ENCODE peak calls at places on chromosomes 7 and 10, in five cellular contexts. G, F, P, R and H are unnamed samples.
A peak's percentile ranks its signal among the peaks of the same experiment; 100 is the strongest.

GRCh38 chr7:37534893-37535610 is 86.4 kb upstream of the ELMO1 start:
- DNase-seq in R (no peak), P (no peak), F (no peak), G (no peak), H (no peak)

GRCh38 chr7:2959828-2960599 is 83.7 kb downstream of the CARD11 start:
- DNase-seq in F (no peak), G (no peak), P (no peak), R (no peak), H (no peak)

GRCh38 chr7:157861031-157861491 is 524.3 kb downstream of the DNAJB6 start:
- DNase-seq in G (no peak), P (no peak), R (no peak), F (no peak), H (no peak)

GRCh38 chr10:625751-626711 is 63.4 kb downstream of the DIP2C start:
- DNase-seq in P (no peak), F (no peak), R (no peak), G (no peak), H (peak; percentile 69)

GRCh38 chr7:120925392-120925791 is 25.2 kb upstream of the ING3 start:
- DNase-seq in F (peak; percentile 8), R (no peak), G (no peak), P (no peak), H (peak; percentile 57)

GRCh38 chr10:95290801-95291633 is at the start of gene PDLIM1:
- DNase-seq in P (peak; percentile 67), R (peak; percentile 83), G (no peak), F (peak; percentile 45), H (peak; percentile 73)

GRCh38 chr10:14558025-14558424 is 216.7 kb downstream of the FAM107B start:
- DNase-seq in F (no peak), G (no peak), P (no peak), R (no peak), H (no peak)

GRCh38 chr10:133299224-133299623 is 9.4 kb downstream of the TUBGCP2 start:
- DNase-seq in P (no peak), G (no peak), F (no peak), R (no peak), H (no peak)

GRCh38 chr7:156780724-156781455 is 112.1 kb downstream of the LMBR1 start:
- DNase-seq in G (no peak), P (no peak), F (no peak), R (no peak), H (no peak)

GRCh38 chr10:77350711-77351119 is 286.9 kb downstream of the KCNMA1 start:
- DNase-seq in P (no peak), G (no peak), F (peak; percentile 100), R (no peak), H (peak; percentile 99)

GRCh38 chr7:6608794-6609193 is 6.6 kb upstream of the ZNF853 start:
- DNase-seq in P (no peak), R (no peak), F (no peak), G (no peak), H (no peak)

GRCh38 chr7:17347426-17347825 is 49.0 kb downstream of the AHR start:
- DNase-seq in P (no peak), R (no peak), F (no peak), G (no peak), H (no peak)

GRCh38 chr10:30935078-30935477 is 96.6 kb downstream of the ZNF438 start:
- DNase-seq in G (no peak), P (no peak), F (no peak), R (no peak), H (peak; percentile 6)

GRCh38 chr10:35503548-35503947 is 101.6 kb upstream of the GJD4 start:
- DNase-seq in F (no peak), R (no peak), P (no peak), G (no peak), H (no peak)

GRCh38 chr7:69597278-69598076 is 798 bp upstream of the AUTS2 start:
- DNase-seq in F (no peak), R (peak; percentile 78), P (peak; percentile 63), G (peak; percentile 47), H (peak; percentile 21)

GRCh38 chr7:587769-588168 is 68.1 kb upstream of the PDGFA start:
- DNase-seq in F (peak; percentile 44), P (no peak), G (no peak), R (no peak), H (peak; percentile 63)

GRCh38 chr7:31114593-31115343 is 62.7 kb downstream of the ADCYAP1R1 start:
- DNase-seq in R (peak; percentile 50), G (peak; percentile 51), P (no peak), F (peak; percentile 44), H (peak; percentile 50)

GRCh38 chr10:72389022-72389421 is 34.3 kb upstream of the DNAJB12 start:
- DNase-seq in R (no peak), F (no peak), P (no peak), G (no peak), H (no peak)

GRCh38 chr10:27240212-27240890 is at the start of gene ACBD5:
- DNase-seq in P (peak; percentile 84), G (peak; percentile 73), F (peak; percentile 72), R (peak; percentile 82), H (peak; percentile 85)

GRCh38 chr7:142872106-142872675 is 13.4 kb downstream of the TRPV6 start:
- DNase-seq in G (no peak), P (peak; percentile 24), R (no peak), F (no peak), H (no peak)

GRCh38 chr10:102744374-102745051 is 765 bp downstream of the WBP1L start:
- DNase-seq in P (no peak), R (no peak), F (peak; percentile 16), G (no peak), H (peak; percentile 40)

GRCh38 chr7:149126662-149127321 is 668 bp upstream of the ZNF425 start:
- DNase-seq in G (no peak), R (peak; percentile 73), P (no peak), F (peak; percentile 7), H (no peak)

GRCh38 chr7:50646069-50646468 is 80.9 kb upstream of the DDC start:
- DNase-seq in P (no peak), R (no peak), F (no peak), G (no peak), H (no peak)

GRCh38 chr10:14588084-14588937 is 186.4 kb downstream of the FAM107B start:
- DNase-seq in G (no peak), R (no peak), F (peak; percentile 100), P (peak; percentile 14), H (peak; percentile 99)

GRCh38 chr7:148824864-148825263 is 59.2 kb downstream of the EZH2 start:
- DNase-seq in G (no peak), R (no peak), F (no peak), P (no peak), H (no peak)

GRCh38 chr10:117374506-117375359 is 507 bp downstream of the PDZD8 start:
- DNase-seq in F (peak; percentile 46), G (no peak), R (peak; percentile 72), P (peak; percentile 43), H (peak; percentile 70)

GRCh38 chr10:96310359-96310669 is 6.1 kb downstream of the DNTT start:
- DNase-seq in P (no peak), F (no peak), R (no peak), G (no peak), H (no peak)

GRCh38 chr7:35487402-35487801 is 207.5 kb downstream of the HERPUD2 start:
- DNase-seq in G (no peak), P (no peak), F (no peak), R (no peak), H (no peak)
- H2BK5ac ChIP-seq in G (no peak overlapping the region), P (no peak overlapping the region), F (no peak overlapping the region), R (no peak overlapping the region), H (no peak overlapping the region)

GRCh38 chr10:79184141-79184625 is 115.4 kb downstream of the ZMIZ1 start:
- DNase-seq in F (peak; percentile 84), R (no peak), P (peak; percentile 60), G (no peak), H (peak; percentile 95)

GRCh38 chr10:79184649-79185048 is 115.9 kb downstream of the ZMIZ1 start:
- DNase-seq in R (no peak), P (no peak), G (no peak), F (no peak), H (no peak)

GRCh38 chr10:79182122-79182521 is 113.4 kb downstream of the ZMIZ1 start:
- DNase-seq in R (no peak), G (no peak), P (no peak), F (no peak), H (no peak)

GRCh38 chr10:79182763-79183467 is 114.1 kb downstream of the ZMIZ1 start:
- DNase-seq in R (no peak), G (no peak), F (no peak), P (no peak), H (peak; percentile 66)

GRCh38 chr10:79183468-79183865 is 114.7 kb downstream of the ZMIZ1 start:
- DNase-seq in G (no peak), P (no peak), R (no peak), F (no peak), H (no peak)
- H4K8ac ChIP-seq in G (no peak overlapping the region), P (no peak overlapping the region), R (no peak overlapping the region), F (peak overlapping the region; percentile 47), H (no peak overlapping the region)

GRCh38 chr7:108124820-108125219 is 5.3 kb downstream of the LAMB4 start:
- DNase-seq in F (peak; percentile 23), R (no peak), P (no peak), G (no peak), H (no peak)

GRCh38 chr7:108130261-108130660 is at the start of gene LAMB4:
- DNase-seq in G (no peak), R (no peak), F (no peak), P (no peak), H (no peak)

GRCh38 chr7:108128514-108128913 is 1.6 kb downstream of the LAMB4 start:
- DNase-seq in F (no peak), R (no peak), G (no peak), P (no peak), H (no peak)

GRCh38 chr7:108129018-108129965 is 869 bp downstream of the LAMB4 start:
- DNase-seq in G (no peak), P (no peak), F (no peak), R (no peak), H (no peak)

DNA sequence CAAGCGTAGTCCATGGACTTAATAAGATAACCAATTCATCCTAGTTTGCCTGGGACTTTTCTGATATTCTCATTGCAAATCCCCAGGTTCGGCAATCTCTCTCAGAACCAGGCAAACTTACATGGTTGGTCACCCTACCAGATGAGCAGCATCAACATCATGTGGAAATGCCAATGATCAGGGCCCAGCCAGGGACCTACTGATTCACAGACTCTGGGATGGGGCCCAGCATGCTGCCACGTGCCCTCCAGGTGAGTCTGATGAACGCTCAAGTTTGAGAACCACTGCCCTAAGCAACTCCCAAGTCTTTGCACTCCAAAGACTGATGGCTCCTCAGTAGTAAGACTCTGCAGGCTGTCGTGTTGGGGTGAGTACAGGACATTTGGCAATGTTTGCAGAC is 2.7 kb downstream of the LAMB4 start:
- DNase-seq in G (no peak), R (no peak), P (no peak), F (no peak), H (no peak)
- H2BK5ac ChIP-seq in G (no peak overlapping the region), R (no peak overlapping the region), P (no peak overlapping the region), F (no peak overlapping the region), H (no peak overlapping the region)

GRCh38 chr7:151249732-151250072 is 1.2 kb upstream of the SMARCD3 start:
- DNase-seq in F (peak; percentile 39), R (no peak), G (peak; percentile 27), P (peak; percentile 64), H (peak; percentile 65)

GRCh38 chr7:151250181-151251095 is 1.9 kb upstream of the SMARCD3 start:
- DNase-seq in F (no peak), R (no peak), P (no peak), G (no peak), H (no peak)

GRCh38 chr7:151248191-151249033 is at the start of gene SMARCD3:
- DNase-seq in F (peak; percentile 50), P (peak; percentile 61), R (peak; percentile 79), G (peak; percentile 67), H (peak; percentile 77)

GRCh38 chr7:151247611-151248176 is 800 bp downstream of the SMARCD3 start:
- DNase-seq in F (no peak), P (no peak), R (peak; percentile 56), G (no peak), H (peak; percentile 57)

GRCh38 chr7:151249034-151249731 is 689 bp upstream of the SMARCD3 start:
- DNase-seq in G (peak; percentile 37), R (peak; percentile 58), F (peak; percentile 59), P (no peak), H (peak; percentile 93)
- H4K8ac ChIP-seq in G (no peak overlapping the region), R (peak overlapping the region; percentile 47), F (peak overlapping the region; percentile 95), P (no peak overlapping the region), H (peak overlapping the region; percentile 99)